ENCODE peak calls at places on chromosomes 6 and 20, in nine cellular contexts. One of them, this sample, is unnamed.

GRCh38 chr20:21564127-21564773 is 50.4 kb upstream of the NKX2-2 start:
- DNase-seq in Peyer's patch: no peak
- DNase-seq in body of pancreas: peak; percentile 58
- DNase-seq in HCT116: no peak
- DNase-seq in transverse colon: no peak
- DNase-seq in HepG2: peak; percentile 84
- DNase-seq in tibial nerve: no peak
- DNase-seq in ovary: no peak
- DNase-seq in A549: no peak
- DNase-seq in this sample: no peak

GRCh38 chr6:105319331-105319730 is 83.6 kb downstream of the PREP start:
- DNase-seq in tibial nerve: no peak
- DNase-seq in HCT116: no peak
- DNase-seq in A549: no peak
- DNase-seq in ovary: no peak
- DNase-seq in body of pancreas: no peak
- DNase-seq in HepG2: no peak
- DNase-seq in transverse colon: no peak
- DNase-seq in Peyer's patch: no peak
- DNase-seq in this sample: no peak

GRCh38 chr6:1911476-1911875 is 301.8 kb downstream of the FOXC1 start:
- DNase-seq in Peyer's patch: no peak
- DNase-seq in transverse colon: no peak
- DNase-seq in HCT116: no peak
- DNase-seq in body of pancreas: no peak
- DNase-seq in tibial nerve: no peak
- DNase-seq in A549: no peak
- DNase-seq in HepG2: no peak
- DNase-seq in ovary: no peak
- DNase-seq in this sample: no peak

GRCh38 chr20:2879148-2879547 is 5.9 kb downstream of the PTPRA start:
- DNase-seq in transverse colon: no peak
- DNase-seq in body of pancreas: no peak
- DNase-seq in ovary: no peak
- DNase-seq in tibial nerve: no peak
- DNase-seq in Peyer's patch: no peak
- DNase-seq in HepG2: no peak
- DNase-seq in HCT116: no peak
- DNase-seq in A549: no peak
- DNase-seq in this sample: no peak

GRCh38 chr6:107132330-107132954 is 17.1 kb upstream of the BEND3 start:
- DNase-seq in ovary: peak; percentile 43
- DNase-seq in HepG2: peak; percentile 46
- DNase-seq in HCT116: peak; percentile 19
- DNase-seq in body of pancreas: peak; percentile 59
- DNase-seq in tibial nerve: peak; percentile 22
- DNase-seq in transverse colon: no peak
- DNase-seq in Peyer's patch: no peak
- DNase-seq in A549: peak; percentile 33
- DNase-seq in this sample: no peak

GRCh38 chr6:113089056-113089455 is 741.9 kb downstream of the RFPL4B start:
- DNase-seq in HCT116: no peak
- DNase-seq in HepG2: peak; percentile 9
- DNase-seq in body of pancreas: no peak
- DNase-seq in transverse colon: no peak
- DNase-seq in A549: no peak
- DNase-seq in tibial nerve: no peak
- DNase-seq in Peyer's patch: no peak
- DNase-seq in ovary: no peak
- DNase-seq in this sample: no peak

GRCh38 chr6:1561355-1561754 is 48.4 kb upstream of the FOXC1 start:
- DNase-seq in ovary: no peak
- DNase-seq in A549: no peak
- DNase-seq in tibial nerve: no peak
- DNase-seq in HCT116: no peak
- DNase-seq in transverse colon: no peak
- DNase-seq in Peyer's patch: no peak
- DNase-seq in body of pancreas: no peak
- DNase-seq in HepG2: no peak
- DNase-seq in this sample: no peak

GRCh38 chr6:75145976-75146375 is 59.9 kb downstream of the COL12A1 start:
- DNase-seq in Peyer's patch: no peak
- DNase-seq in transverse colon: no peak
- DNase-seq in tibial nerve: no peak
- DNase-seq in HepG2: no peak
- DNase-seq in ovary: no peak
- DNase-seq in A549: no peak
- DNase-seq in HCT116: no peak
- DNase-seq in body of pancreas: peak; percentile 5
- DNase-seq in this sample: no peak

GRCh38 chr6:170034294-170034693 is 256.6 kb downstream of the DLL1 start:
- DNase-seq in body of pancreas: peak; percentile 35
- DNase-seq in transverse colon: peak; percentile 1
- DNase-seq in ovary: no peak
- DNase-seq in A549: no peak
- DNase-seq in tibial nerve: no peak
- DNase-seq in HCT116: no peak
- DNase-seq in Peyer's patch: no peak
- DNase-seq in HepG2: no peak
- DNase-seq in this sample: no peak

GRCh38 chr6:21111399-21111725 is 482.2 kb upstream of the SOX4 start:
- DNase-seq in HepG2: peak; percentile 92
- DNase-seq in ovary: no peak
- DNase-seq in A549: peak; percentile 22
- DNase-seq in tibial nerve: no peak
- DNase-seq in HCT116: peak; percentile 21
- DNase-seq in transverse colon: no peak
- DNase-seq in body of pancreas: no peak
- DNase-seq in Peyer's patch: no peak
- DNase-seq in this sample: no peak

GRCh38 chr6:98921038-98921437 is 26.7 kb downstream of the FBXL4 start:
- DNase-seq in tibial nerve: no peak
- DNase-seq in body of pancreas: no peak
- DNase-seq in ovary: no peak
- DNase-seq in Peyer's patch: no peak
- DNase-seq in HCT116: no peak
- DNase-seq in transverse colon: no peak
- DNase-seq in A549: no peak
- DNase-seq in HepG2: no peak
- DNase-seq in this sample: no peak

GRCh38 chr20:31738729-31739549 is at the start of gene TPX2:
- DNase-seq in tibial nerve: peak; percentile 93
- DNase-seq in transverse colon: peak; percentile 95
- DNase-seq in ovary: peak; percentile 89
- DNase-seq in A549: peak; percentile 97
- DNase-seq in HCT116: peak; percentile 93
- DNase-seq in body of pancreas: peak; percentile 97
- DNase-seq in HepG2: peak; percentile 99
- DNase-seq in Peyer's patch: peak; percentile 97
- DNase-seq in this sample: peak; percentile 93

GRCh38 chr20:59630526-59630925 is 26.2 kb downstream of the PHACTR3 start:
- DNase-seq in body of pancreas: no peak
- DNase-seq in ovary: no peak
- DNase-seq in transverse colon: no peak
- DNase-seq in tibial nerve: no peak
- DNase-seq in A549: no peak
- DNase-seq in HepG2: no peak
- DNase-seq in HCT116: no peak
- DNase-seq in Peyer's patch: peak; percentile 22
- DNase-seq in this sample: no peak

GRCh38 chr20:59634435-59635005 is 30.2 kb downstream of the PHACTR3 start:
- DNase-seq in tibial nerve: no peak
- DNase-seq in A549: no peak
- DNase-seq in body of pancreas: no peak
- DNase-seq in transverse colon: no peak
- DNase-seq in HCT116: no peak
- DNase-seq in ovary: no peak
- DNase-seq in HepG2: no peak
- DNase-seq in Peyer's patch: no peak
- DNase-seq in this sample: no peak

GRCh38 chr20:59631751-59632380 is 27.5 kb downstream of the PHACTR3 start:
- DNase-seq in Peyer's patch: peak; percentile 34
- DNase-seq in transverse colon: no peak
- DNase-seq in ovary: no peak
- DNase-seq in HCT116: no peak
- DNase-seq in body of pancreas: no peak
- DNase-seq in A549: no peak
- DNase-seq in HepG2: no peak
- DNase-seq in tibial nerve: no peak
- DNase-seq in this sample: no peak

GRCh38 chr20:59632426-59633113 is 28.2 kb downstream of the PHACTR3 start:
- DNase-seq in HCT116: no peak
- DNase-seq in transverse colon: no peak
- DNase-seq in HepG2: no peak
- DNase-seq in tibial nerve: no peak
- DNase-seq in A549: no peak
- DNase-seq in body of pancreas: no peak
- DNase-seq in Peyer's patch: peak; percentile 13
- DNase-seq in ovary: no peak
- DNase-seq in this sample: no peak

DNA sequence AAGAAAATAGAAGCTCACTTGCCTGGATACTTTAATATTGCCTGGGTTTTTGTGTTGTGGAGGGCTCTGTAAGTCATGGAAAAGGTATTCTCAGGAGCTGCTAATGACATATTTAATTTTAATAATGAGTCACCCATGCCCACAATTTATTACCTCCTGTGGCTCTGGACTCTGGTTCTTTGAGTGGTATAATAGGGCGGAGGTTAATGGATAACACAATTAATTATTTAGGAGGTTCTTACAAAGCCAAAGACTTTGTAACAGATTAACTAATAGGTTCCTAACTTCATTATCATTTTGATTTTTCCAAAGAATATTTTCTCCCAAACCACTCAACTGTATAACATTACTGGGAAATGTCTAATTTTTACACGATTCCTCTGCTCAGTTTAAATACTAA is 29.3 kb downstream of the PHACTR3 start:
- DNase-seq in HCT116: no peak
- DNase-seq in Peyer's patch: no peak
- DNase-seq in ovary: no peak
- DNase-seq in HepG2: no peak
- DNase-seq in A549: no peak
- DNase-seq in transverse colon: no peak
- DNase-seq in body of pancreas: no peak
- DNase-seq in tibial nerve: no peak
- DNase-seq in this sample: no peak
- H3K9me3 ChIP-seq in HCT116: no peaks in the 10 kb centered on the region
- H3K9me3 ChIP-seq in Peyer's patch: no peaks in the 10 kb centered on the region
- H3K9me3 ChIP-seq in ovary: no peaks in the 10 kb centered on the region
- H3K9me3 ChIP-seq in HepG2: no peaks in the 10 kb centered on the region
- H3K9me3 ChIP-seq in A549: no peaks in the 10 kb centered on the region
- H3K9me3 ChIP-seq in transverse colon: no peaks in the 10 kb centered on the region
- H3K9me3 ChIP-seq in body of pancreas: no peaks in the 10 kb centered on the region
- H3K9me3 ChIP-seq in tibial nerve: no peaks in the 10 kb centered on the region
- H3K9me3 ChIP-seq in this sample: no peaks in the 10 kb centered on the region

GRCh38 chr20:23622839-23623343 is 14.9 kb downstream of the CST3 start:
- DNase-seq in A549: peak; percentile 80
- DNase-seq in transverse colon: peak; percentile 68
- DNase-seq in HepG2: peak; percentile 72
- DNase-seq in ovary: no peak
- DNase-seq in Peyer's patch: peak; percentile 86
- DNase-seq in tibial nerve: peak; percentile 81
- DNase-seq in body of pancreas: peak; percentile 29
- DNase-seq in HCT116: peak; percentile 60
- DNase-seq in this sample: peak; percentile 87

GRCh38 chr20:23623666-23624065 is 14.1 kb downstream of the CST3 start:
- DNase-seq in tibial nerve: no peak
- DNase-seq in body of pancreas: no peak
- DNase-seq in Peyer's patch: no peak
- DNase-seq in HCT116: no peak
- DNase-seq in transverse colon: no peak
- DNase-seq in HepG2: no peak
- DNase-seq in ovary: no peak
- DNase-seq in A549: no peak
- DNase-seq in this sample: no peak

GRCh38 chr20:23625236-23625964 is 12.4 kb downstream of the CST3 start:
- DNase-seq in transverse colon: no peak
- DNase-seq in Peyer's patch: no peak
- DNase-seq in tibial nerve: no peak
- DNase-seq in HepG2: no peak
- DNase-seq in ovary: no peak
- DNase-seq in HCT116: no peak
- DNase-seq in body of pancreas: no peak
- DNase-seq in A549: no peak
- DNase-seq in this sample: no peak

GRCh38 chr20:23626040-23626620 is 11.6 kb downstream of the CST3 start:
- DNase-seq in ovary: no peak
- DNase-seq in tibial nerve: no peak
- DNase-seq in HepG2: no peak
- DNase-seq in A549: peak; percentile 62
- DNase-seq in transverse colon: peak; percentile 58
- DNase-seq in Peyer's patch: no peak
- DNase-seq in body of pancreas: no peak
- DNase-seq in HCT116: no peak
- DNase-seq in this sample: no peak

DNA sequence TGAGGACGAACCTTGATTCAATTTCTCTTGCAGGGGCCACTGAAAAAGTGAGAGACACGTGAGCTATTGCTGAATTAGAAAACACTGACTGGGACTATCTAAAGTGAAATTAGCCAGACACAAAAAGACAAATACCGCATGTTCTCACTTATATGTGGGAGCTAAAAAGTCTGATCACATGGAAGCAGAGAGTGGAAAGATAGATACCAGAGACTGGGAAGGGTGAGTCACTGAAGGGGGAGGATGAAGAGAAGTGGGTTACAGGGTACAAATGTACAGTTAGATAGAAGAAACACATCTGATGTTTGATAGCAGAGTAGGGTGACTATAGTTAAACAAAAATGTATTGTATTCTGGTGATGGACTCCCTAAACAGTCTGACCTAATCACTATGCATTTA is 13.4 kb downstream of the CST3 start:
- DNase-seq in A549: no peak
- DNase-seq in transverse colon: no peak
- DNase-seq in HCT116: no peak
- DNase-seq in tibial nerve: no peak
- DNase-seq in ovary: no peak
- DNase-seq in Peyer's patch: no peak
- DNase-seq in HepG2: peak; percentile 55
- DNase-seq in body of pancreas: no peak
- DNase-seq in this sample: no peak
- TF ChIP-seq POLR2A in A549: no peak
- TF ChIP-seq POLR2A in transverse colon: no peak
- TF ChIP-seq POLR2A in HCT116: no peak
- TF ChIP-seq POLR2A in tibial nerve: no peak
- TF ChIP-seq POLR2A in ovary: no peak
- TF ChIP-seq POLR2A in Peyer's patch: no peak
- TF ChIP-seq POLR2A in HepG2: no peak
- TF ChIP-seq POLR2A in body of pancreas: no peak
- TF ChIP-seq POLR2A in this sample: no peak

GRCh38 chr6:125952764-125953501 is 3.6 kb upstream of the HINT3 start:
- DNase-seq in HCT116: no peak
- DNase-seq in A549: peak; percentile 78
- DNase-seq in Peyer's patch: peak; percentile 55
- DNase-seq in transverse colon: peak; percentile 23
- DNase-seq in tibial nerve: no peak
- DNase-seq in body of pancreas: peak; percentile 42
- DNase-seq in ovary: no peak
- DNase-seq in HepG2: peak; percentile 65
- DNase-seq in this sample: no peak
- TF ChIP-seq CTCF in HCT116: peak; percentile 33
- TF ChIP-seq CTCF in A549: peak; percentile 43
- TF ChIP-seq CTCF in Peyer's patch: peak; percentile 40
- TF ChIP-seq CTCF in transverse colon: no peak
- TF ChIP-seq CTCF in tibial nerve: no peak
- TF ChIP-seq CTCF in body of pancreas: peak; percentile 17
- TF ChIP-seq CTCF in ovary: no peak
- TF ChIP-seq CTCF in HepG2: peak; percentile 83
- TF ChIP-seq CTCF in this sample: no peak

GRCh38 chr6:31626952-31627351 is 6.4 kb downstream of the PRRC2A start:
- DNase-seq in HepG2: no peak
- DNase-seq in HCT116: no peak
- DNase-seq in transverse colon: no peak
- DNase-seq in A549: no peak
- DNase-seq in ovary: no peak
- DNase-seq in Peyer's patch: no peak
- DNase-seq in body of pancreas: no peak
- DNase-seq in tibial nerve: no peak
- DNase-seq in this sample: no peak
- H3K9me3 ChIP-seq in HepG2: no peaks in the 10 kb centered on the region
- H3K9me3 ChIP-seq in HCT116: no peaks in the 10 kb centered on the region
- H3K9me3 ChIP-seq in transverse colon: no peaks in the 10 kb centered on the region
- H3K9me3 ChIP-seq in A549: no peaks in the 10 kb centered on the region
- H3K9me3 ChIP-seq in ovary: no peaks in the 10 kb centered on the region
- H3K9me3 ChIP-seq in Peyer's patch: no peaks in the 10 kb centered on the region
- H3K9me3 ChIP-seq in body of pancreas: no peaks in the 10 kb centered on the region
- H3K9me3 ChIP-seq in tibial nerve: no peaks in the 10 kb centered on the region
- H3K9me3 ChIP-seq in this sample: no peaks in the 10 kb centered on the region